ENCODE peak calls at places on chromosomes 11 and 22, in six cellular contexts. Z is fibroblast of lung, S is kidney epithelial cell, B is BE2C, T is stomach, V is fibroblast of villous mesenchyme. D is an unnamed sample.
A peak's percentile ranks its signal among the peaks of the same experiment; 100 is the strongest.

GRCh38 chr11:117419915-117420485 is 92.3 kb downstream of the CEP164 start:
- DNase-seq in Z (no peak), S (no peak), B (no peak), T (no peak), V (no peak), D (no peak)

GRCh38 chr11:127000991-127001390 is 421 bp upstream of the KIRREL3 start:
- DNase-seq in Z (peak; percentile 44), S (no peak), B (no peak), T (no peak), V (no peak), D (no peak)

GRCh38 chr11:41781441-41781840 is 322.0 kb upstream of the LRRC4C start:
- DNase-seq in Z (no peak), S (no peak), B (no peak), T (no peak), V (no peak), D (no peak)

GRCh38 chr11:118998388-118998717 is 415 bp downstream of the CENATAC start:
- DNase-seq in Z (no peak), S (no peak), B (no peak), T (no peak), V (no peak), D (no peak)

GRCh38 chr22:48806227-48806781 is 1021.4 kb downstream of the BRD1 start:
- DNase-seq in Z (no peak), S (no peak), B (no peak), T (no peak), V (no peak), D (no peak)

GRCh38 chr11:27839226-27839913 is 139.1 kb upstream of the BDNF start:
- DNase-seq in Z (peak; percentile 27), S (no peak), B (no peak), T (no peak), V (peak; percentile 37), D (no peak)

GRCh38 chr11:90629251-90629806 is 406.5 kb upstream of the CHORDC1 start:
- DNase-seq in Z (no peak), S (no peak), B (no peak), T (no peak), V (no peak), D (no peak)

GRCh38 chr22:37176464-37177061 is 11.5 kb downstream of the C1QTNF6 start:
- DNase-seq in Z (peak; percentile 83), S (no peak), B (peak; percentile 64), T (peak; percentile 62), V (peak; percentile 95), D (no peak)

GRCh38 chr11:18844753-18845367 is 53.3 kb upstream of the PTPN5 start:
- DNase-seq in Z (peak; percentile 30), S (no peak), B (no peak), T (no peak), V (peak; percentile 23), D (no peak)

GRCh38 chr11:2708757-2709281 is 9.0 kb upstream of the KCNQ1OT1 start:
- DNase-seq in Z (no peak), S (no peak), B (peak; percentile 25), T (no peak), V (peak; percentile 81), D (no peak)

GRCh38 chr11:18524248-18524647 is 2.5 kb downstream of the TSG101 start:
- DNase-seq in Z (no peak), S (no peak), B (no peak), T (no peak), V (no peak), D (no peak)

GRCh38 chr11:70104419-70104818 is 26.3 kb downstream of the ANO1 start:
- DNase-seq in Z (no peak), S (peak; percentile 29), B (peak; percentile 65), T (no peak), V (no peak), D (no peak)

GRCh38 chr11:70952171-70952570 is 300.2 kb downstream of the SHANK2 start:
- DNase-seq in Z (no peak), S (no peak), B (no peak), T (no peak), V (no peak), D (no peak)

GRCh38 chr11:74636633-74637184 is 44.3 kb downstream of the POLD3 start:
- DNase-seq in Z (peak; percentile 91), S (peak; percentile 67), B (no peak), T (no peak), V (peak; percentile 86), D (no peak)

GRCh38 chr22:23256986-23257888 is 76.9 kb downstream of the BCR start:
- DNase-seq in Z (no peak), S (no peak), B (no peak), T (peak; percentile 61), V (peak; percentile 69), D (no peak)

GRCh38 chr11:13008625-13009475 is at the start of gene RASSF10:
- DNase-seq in Z (peak; percentile 70), S (peak; percentile 57), B (peak; percentile 77), T (peak; percentile 94), V (no peak), D (no peak)

GRCh38 chr11:57474017-57474750 is 13.9 kb downstream of the RTN4RL2 start:
- DNase-seq in Z (no peak), S (no peak), B (no peak), T (no peak), V (no peak), D (no peak)

GRCh38 chr11:119323532-119324033 is 6.7 kb upstream of the MCAM start:
- DNase-seq in Z (peak; percentile 46), S (no peak), B (peak; percentile 89), T (peak; percentile 82), V (peak; percentile 83), D (peak; percentile 57)

GRCh38 chr22:43900206-43900605 is 8.4 kb upstream of the PNPLA5 start:
- DNase-seq in Z (no peak), S (no peak), B (no peak), T (no peak), V (no peak), D (no peak)

GRCh38 chr11:128901655-128902514 is 10.7 kb downstream of the KCNJ5 start:
- DNase-seq in Z (no peak), S (no peak), B (no peak), T (no peak), V (no peak), D (no peak)

GRCh38 chr22:28985581-28986290 is 75.9 kb downstream of the C22orf31 start:
- DNase-seq in Z (peak; percentile 42), S (no peak), B (no peak), T (no peak), V (no peak), D (no peak)

GRCh38 chr22:27133951-27134664 is 476.7 kb downstream of the MIAT start:
- DNase-seq in Z (peak; percentile 96), S (peak; percentile 72), B (no peak), T (peak; percentile 44), V (peak; percentile 91), D (no peak)

GRCh38 chr11:5831196-5831829 is 10.4 kb downstream of the OR52E6 start:
- DNase-seq in Z (no peak), S (no peak), B (no peak), T (no peak), V (no peak), D (no peak)

GRCh38 chr11:35857922-35858321 is 85.9 kb upstream of the LDLRAD3 start:
- DNase-seq in Z (no peak), S (no peak), B (no peak), T (no peak), V (no peak), D (no peak)

GRCh38 chr11:67367014-67367835 is 6.2 kb downstream of the CLCF1 start:
- DNase-seq in Z (peak; percentile 62), S (no peak), B (no peak), T (no peak), V (peak; percentile 46), D (no peak)

GRCh38 chr11:96199563-96200025 is 143.4 kb downstream of the MAML2 start:
- DNase-seq in Z (peak; percentile 90), S (no peak), B (no peak), T (no peak), V (peak; percentile 77), D (no peak)

DNA sequence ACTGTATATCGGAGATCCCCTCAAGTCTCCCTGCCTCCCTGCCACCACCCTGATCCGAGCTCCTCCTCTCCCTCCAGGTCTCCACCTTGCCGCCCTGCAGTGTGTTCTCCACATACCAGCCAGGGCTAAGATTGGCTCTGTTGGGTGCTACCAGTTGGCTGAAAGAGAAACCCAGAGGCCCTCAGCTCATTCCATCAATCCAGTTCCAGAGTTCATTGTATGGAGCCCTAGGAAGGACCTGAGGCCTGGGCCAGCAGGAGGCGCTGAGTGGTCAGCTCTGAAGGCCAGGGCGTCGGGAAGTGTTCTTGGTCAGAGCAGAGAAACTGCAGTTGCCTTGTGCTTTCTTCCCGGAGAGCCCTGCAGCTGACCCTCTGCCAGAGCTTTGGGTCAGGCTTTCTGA is 2.2 kb upstream of the TOP3B start:
- DNase-seq in Z (no peak), S (no peak), B (no peak), T (no peak), V (peak; percentile 11), D (no peak)
- TF ChIP-seq CTCF in Z (peak; percentile 25), S (peak; percentile 40), B (peak; percentile 58), T (no peak), V (peak; percentile 42), D (no peak)

GRCh38 chr22:47400701-47401591 is 638.5 kb downstream of the TBC1D22A start:
- DNase-seq in Z (no peak), S (no peak), B (no peak), T (no peak), V (no peak), D (no peak)
- TF ChIP-seq CTCF in Z (no peak), S (no peak), B (no peak), T (no peak), V (no peak), D (no peak)

DNA sequence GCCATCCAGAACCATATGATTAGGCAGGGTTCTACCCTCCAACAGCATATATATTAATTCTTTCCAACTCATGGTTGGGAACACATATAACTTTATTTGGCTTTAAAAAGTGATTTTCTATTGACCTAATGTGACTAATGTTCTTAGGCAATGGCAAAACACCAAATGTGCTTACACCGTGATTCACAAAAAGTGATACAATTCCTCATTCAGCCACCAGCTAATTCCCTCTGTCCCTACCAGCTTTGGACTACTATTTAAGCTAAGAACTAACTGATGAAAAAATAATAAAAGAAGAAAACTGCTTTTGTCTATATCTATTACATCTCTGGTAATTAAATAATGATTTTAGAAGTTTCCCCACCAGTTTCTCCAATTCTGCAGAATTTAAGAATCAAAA is 4.7 kb downstream of the CTSC start:
- DNase-seq in Z (peak; percentile 41), S (no peak), B (no peak), T (no peak), V (no peak), D (no peak)
- TF ChIP-seq CTCF in Z (no peak), S (no peak), B (no peak), T (no peak), V (no peak), D (no peak)

GRCh38 chr11:31237819-31238771 is 131.4 kb downstream of the DCDC1 start:
- DNase-seq in Z (peak; percentile 8), S (no peak), B (no peak), T (no peak), V (no peak), D (no peak)

GRCh38 chr11:31236052-31236652 is 133.4 kb downstream of the DCDC1 start:
- DNase-seq in Z (peak; percentile 7), S (no peak), B (no peak), T (no peak), V (peak; percentile 2), D (no peak)

DNA sequence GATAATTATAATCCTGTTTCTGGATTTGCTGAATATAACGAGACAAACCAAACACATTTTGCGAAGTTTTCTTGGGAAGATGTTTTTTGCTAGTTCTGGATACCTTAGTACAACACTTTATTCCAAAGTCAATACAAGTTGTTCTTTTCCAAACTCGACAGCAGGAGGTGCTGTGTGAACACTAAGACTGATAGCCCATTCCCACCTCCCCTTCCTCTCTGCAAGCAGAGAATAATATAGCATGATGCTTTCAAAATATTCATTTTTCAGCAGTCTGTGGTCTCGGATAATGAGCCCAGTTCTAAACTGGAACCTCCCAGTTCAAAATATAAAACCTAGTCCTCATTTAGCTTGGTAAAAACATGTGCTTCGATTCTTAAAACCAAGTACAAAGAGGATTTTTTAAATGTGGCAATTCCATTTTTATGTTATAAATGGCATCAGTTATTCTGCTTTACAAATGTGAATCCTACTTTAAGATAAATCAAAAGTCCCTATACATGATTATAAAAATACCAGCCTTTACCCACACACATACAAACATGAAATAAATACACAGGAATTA is 129.1 kb downstream of the DCDC1 start:
- DNase-seq in Z (peak; percentile 47), S (peak; percentile 25), B (peak; percentile 26), T (no peak), V (peak; percentile 43), D (no peak)
- TF ChIP-seq CTCF in Z (peak; percentile 53), S (peak; percentile 77), B (peak; percentile 65), T (no peak), V (peak; percentile 64), D (no peak)

D was measured in activated B cell treated with CpG ODN at 0.5 μM for 24 hours.